ENCODE peak calls at places on chromosomes 13 and 19, in ten cellular contexts. V is fibroblast of mammary gland, F is tibial nerve, E is Calu3, J is H1, P is thoracic aorta, M is mucosa of descending colon, R is hepatocyte, X is GM20000, L is neural progenitor cell. K is an unnamed sample.

GRCh38 chr13:30376426-30377311 is 45.6 kb upstream of the UBE2L5 start:
- DNase-seq in J (no peak), V (no peak), M (peak; percentile 68), F (no peak), L (no peak), P (no peak), E (peak; percentile 25), X (peak; percentile 70), R (no peak), K (no peak)

GRCh38 chr19:48271531-48272151 is 1.8 kb downstream of the ZNF114 start:
- DNase-seq in L (peak; percentile 76), X (peak; percentile 68), M (peak; percentile 37), R (peak; percentile 64), J (peak; percentile 51), F (no peak), P (no peak), V (peak; percentile 48), E (peak; percentile 24), K (peak; percentile 68)

GRCh38 chr13:21218351-21219043 is 42.0 kb downstream of the MRPL57 start:
- DNase-seq in J (no peak), V (no peak), R (no peak), P (no peak), M (no peak), X (peak; percentile 58), E (no peak), F (no peak), L (no peak), K (no peak)

GRCh38 chr19:10927691-10928562 is 512 bp downstream of the YIPF2 start:
- DNase-seq in E (no peak), J (no peak), P (no peak), F (no peak), V (peak; percentile 15), M (no peak), L (no peak), R (no peak), X (no peak), K (no peak)

GRCh38 chr19:8585057-8585893 is 8.0 kb upstream of the MYO1F start:
- DNase-seq in X (peak; percentile 42), R (no peak), J (no peak), F (no peak), L (no peak), E (no peak), P (no peak), M (no peak), V (no peak), K (no peak)

GRCh38 chr13:34733720-34734119 is 208.3 kb upstream of the NBEA start:
- DNase-seq in E (no peak), P (no peak), X (no peak), J (no peak), R (peak; percentile 7), L (peak; percentile 42), M (no peak), V (peak; percentile 43), F (no peak), K (no peak)

GRCh38 chr13:29573190-29573589 is 22.3 kb downstream of the SLC7A1 start:
- DNase-seq in X (peak; percentile 32), V (peak; percentile 60), R (no peak), J (no peak), F (peak; percentile 57), E (no peak), M (peak; percentile 76), L (no peak), P (no peak), K (no peak)

GRCh38 chr19:33394006-33394722 is 20.7 kb downstream of the CEBPG start:
- DNase-seq in F (peak; percentile 65), E (no peak), J (no peak), P (no peak), M (peak; percentile 45), X (no peak), V (peak; percentile 86), L (no peak), R (no peak), K (no peak)

GRCh38 chr19:8039231-8039630 is 13.3 kb upstream of the CCL25 start:
- DNase-seq in F (no peak), R (no peak), J (no peak), X (no peak), E (no peak), P (no peak), V (no peak), M (no peak), L (no peak), K (no peak)

DNA sequence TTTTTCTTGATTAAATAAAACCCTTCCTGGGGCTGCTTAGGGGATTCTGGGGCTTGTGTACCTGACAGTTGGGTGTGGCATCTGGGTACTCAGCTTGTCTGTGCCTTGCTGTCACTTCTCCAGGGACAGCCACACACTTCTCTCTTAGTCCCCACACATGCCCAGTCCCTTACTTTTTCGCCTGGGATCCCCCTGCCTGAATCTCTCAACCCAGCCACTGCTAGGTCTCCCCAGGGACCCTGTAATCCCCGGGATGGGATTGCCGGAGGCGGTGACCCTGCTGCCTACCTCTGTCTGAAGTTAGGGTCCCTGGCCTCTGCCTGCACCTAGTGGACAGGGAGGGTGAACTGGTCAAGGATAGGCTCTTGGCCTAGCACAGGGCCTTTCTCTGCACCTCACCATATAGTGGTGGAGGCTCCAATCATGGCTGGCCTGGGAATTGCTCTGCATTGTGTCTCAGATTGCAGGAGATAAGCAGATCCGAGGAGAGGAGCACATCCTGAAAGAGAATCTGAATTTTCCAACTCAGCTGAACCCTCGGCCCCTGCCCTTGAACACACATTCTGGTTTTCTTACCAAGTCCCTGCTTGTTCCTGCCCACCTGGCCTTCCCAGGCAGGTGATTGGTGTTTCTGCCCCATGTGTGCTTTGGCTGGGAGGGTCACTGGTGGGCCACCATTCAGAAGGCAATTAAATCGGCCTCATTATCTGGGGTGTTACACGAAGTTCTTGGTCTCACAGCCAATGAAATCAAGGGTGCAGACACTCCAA is 8.7 kb upstream of the ZNF492 start:
- DNase-seq in E (no peak), F (no peak), P (no peak), L (no peak), J (no peak), V (no peak), R (no peak), X (peak; percentile 3), M (no peak), K (no peak)
- TF ChIP-seq CTCF in E (no peak), F (no peak), P (no peak), L (no peak), J (no peak), V (no peak), R (no peak), X (no peak), M (no peak), K (no peak)

GRCh38 chr19:56699552-56699951 is 28.0 kb upstream of the ZNF835 start:
- DNase-seq in M (no peak), E (no peak), V (no peak), X (no peak), R (no peak), F (no peak), J (no peak), P (no peak), L (no peak), K (no peak)
- TF ChIP-seq CTCF in M (no peak), E (no peak), V (no peak), X (no peak), R (no peak), F (no peak), J (no peak), P (no peak), L (no peak), K (no peak)

DNA sequence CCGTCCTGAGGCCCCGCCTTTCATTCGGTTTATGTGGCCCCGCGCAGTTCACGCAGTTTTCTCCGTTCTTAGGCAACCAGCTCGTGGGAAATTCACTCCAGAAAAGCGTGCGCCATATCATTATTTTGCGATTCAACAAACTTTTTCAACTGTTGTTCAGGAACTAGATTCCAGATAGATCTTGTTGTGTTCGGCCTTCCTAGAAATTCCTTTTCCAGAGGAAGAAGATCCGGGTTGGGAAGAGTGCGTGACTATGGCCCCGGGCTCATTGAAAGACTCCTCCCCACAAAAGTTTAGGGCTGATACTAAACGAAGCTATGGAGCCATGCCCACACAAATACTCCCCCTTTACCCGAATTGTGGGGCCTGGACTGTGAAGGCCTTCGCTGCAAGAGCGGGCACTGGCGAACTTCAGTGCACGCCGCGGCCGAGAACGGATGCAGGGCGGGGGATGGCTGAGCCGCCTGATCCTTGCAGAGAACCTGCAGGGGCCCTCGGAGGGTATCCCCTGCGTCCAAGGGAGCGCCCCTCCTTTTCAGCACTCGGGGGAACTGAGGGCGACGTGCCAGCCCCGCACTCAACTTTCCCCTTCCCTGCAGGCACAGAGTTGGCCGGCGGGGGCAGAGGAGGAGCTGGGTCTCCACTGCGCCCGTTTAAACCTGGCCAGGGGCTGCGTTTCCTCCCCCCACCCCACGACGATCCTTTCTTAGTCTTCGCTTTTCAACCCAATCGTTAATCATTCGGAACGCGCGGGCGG is 904 bp upstream of the SOX1 start:
- DNase-seq in P (no peak), F (no peak), E (no peak), R (no peak), V (no peak), M (no peak), X (peak; percentile 39), L (peak; percentile 45), J (no peak), K (no peak)
- TF ChIP-seq CTCF in P (no peak), F (no peak), E (no peak), R (no peak), V (no peak), M (no peak), X (no peak), L (peak; percentile 49), J (no peak), K (no peak)

GRCh38 chr13:46386996-46387851 is at the start of gene RUBCNL:
- DNase-seq in X (peak; percentile 78), F (no peak), L (peak; percentile 84), E (peak; percentile 33), M (peak; percentile 85), P (no peak), V (peak; percentile 64), R (peak; percentile 39), J (no peak), K (peak; percentile 82)
- TF ChIP-seq CTCF in X (no peak), F (no peak), L (no peak), E (no peak), M (no peak), P (no peak), V (no peak), R (no peak), J (no peak), K (no peak)